ENCODE peak calls at places on chromosomes 6 and 20, in eight cellular contexts. U, P, S, V, C, W, K and B are unnamed samples.
A peak's percentile ranks its signal among the peaks of the same experiment; 100 is the strongest.

GRCh38 chr20:41181567-41181966 is 44.2 kb downstream of the PLCG1 start:
- DNase-seq in U (peak; percentile 7), P (no peak), S (no peak), V (no peak), C (no peak), W (no peak), K (no peak), B (no peak)

GRCh38 chr6:42159431-42160024 is 13.6 kb upstream of the GUCA1A start:
- DNase-seq in U (no peak), P (no peak), S (no peak), V (no peak), C (no peak), W (no peak), K (no peak), B (no peak)

GRCh38 chr6:169571123-169571962 is 130.5 kb downstream of the WDR27 start:
- DNase-seq in U (no peak), P (no peak), S (no peak), V (no peak), C (no peak), W (no peak), K (no peak), B (no peak)

GRCh38 chr20:50743087-50743486 is 11.7 kb downstream of the PARD6B start:
- DNase-seq in U (no peak), P (no peak), S (no peak), V (no peak), C (no peak), W (no peak), K (no peak), B (no peak)

GRCh38 chr6:21829126-21829525 is 235.6 kb downstream of the SOX4 start:
- DNase-seq in U (no peak), P (no peak), S (no peak), V (no peak), C (no peak), W (no peak), K (no peak), B (no peak)

GRCh38 chr6:168480481-168480880 is 39.5 kb downstream of the SMOC2 start:
- DNase-seq in U (no peak), P (no peak), S (no peak), V (no peak), C (no peak), W (no peak), K (no peak), B (no peak)

GRCh38 chr6:121961726-121962125 is 437.7 kb upstream of the HSF2 start:
- DNase-seq in U (no peak), P (no peak), S (no peak), V (no peak), C (no peak), W (no peak), K (no peak), B (no peak)

GRCh38 chr6:129844118-129844891 is 16.8 kb downstream of the TMEM244 start:
- DNase-seq in U (no peak), P (no peak), S (no peak), V (no peak), C (peak; percentile 5), W (no peak), K (no peak), B (no peak)

GRCh38 chr6:148177589-148178233 is 164.9 kb upstream of the SASH1 start:
- DNase-seq in U (no peak), P (peak; percentile 76), S (no peak), V (peak; percentile 59), C (peak; percentile 58), W (peak; percentile 30), K (peak; percentile 56), B (no peak)

GRCh38 chr20:14355791-14356190 is 18.4 kb upstream of the FLRT3 start:
- DNase-seq in U (no peak), P (no peak), S (no peak), V (no peak), C (no peak), W (no peak), K (no peak), B (no peak)

GRCh38 chr6:43334466-43335095 is 26.0 kb upstream of the CRIP3 start:
- DNase-seq in U (no peak), P (no peak), S (no peak), V (no peak), C (peak; percentile 10), W (peak; percentile 13), K (no peak), B (no peak)

GRCh38 chr6:145017516-145017915 is 717.8 kb downstream of the EPM2A start:
- DNase-seq in U (no peak), P (no peak), S (no peak), V (no peak), C (no peak), W (no peak), K (no peak), B (no peak)

GRCh38 chr20:35048739-35049138 is 43.9 kb downstream of the TRPC4AP start:
- DNase-seq in U (no peak), P (no peak), S (no peak), V (no peak), C (no peak), W (no peak), K (peak; percentile 43), B (no peak)

GRCh38 chr6:105851181-105851580 is 235.0 kb upstream of the PRDM1 start:
- DNase-seq in U (no peak), P (no peak), S (no peak), V (no peak), C (no peak), W (peak; percentile 49), K (no peak), B (no peak)

GRCh38 chr6:31952140-31952805 is 6.4 kb downstream of the CFB start:
- DNase-seq in U (peak; percentile 33), P (peak; percentile 83), S (peak; percentile 73), V (peak; percentile 47), C (peak; percentile 74), W (peak; percentile 30), K (peak; percentile 61), B (no peak)

GRCh38 chr6:135299256-135299655 is 118.1 kb downstream of the MYB start:
- DNase-seq in U (no peak), P (no peak), S (no peak), V (no peak), C (no peak), W (no peak), K (no peak), B (no peak)

GRCh38 chr6:34791164-34791841 is 580 bp upstream of the BLTP3A start:
- DNase-seq in U (peak; percentile 53), P (peak; percentile 78), S (peak; percentile 74), V (peak; percentile 78), C (peak; percentile 51), W (no peak), K (no peak), B (peak; percentile 28)

GRCh38 chr20:60101201-60101893 is 143.1 kb downstream of the CDH26 start:
- DNase-seq in U (no peak), P (peak; percentile 78), S (no peak), V (no peak), C (no peak), W (no peak), K (no peak), B (no peak)

GRCh38 chr6:42217165-42217522 is 517 bp downstream of the MRPS10 start:
- DNase-seq in U (no peak), P (no peak), S (no peak), V (no peak), C (no peak), W (no peak), K (no peak), B (no peak)

GRCh38 chr6:106128981-106129761 is 43.0 kb downstream of the PRDM1 start:
- DNase-seq in U (no peak), P (no peak), S (peak; percentile 33), V (no peak), C (no peak), W (peak; percentile 16), K (no peak), B (no peak)

GRCh38 chr6:107021786-107022185 is 6.2 kb upstream of the MTRES1 start:
- DNase-seq in U (no peak), P (no peak), S (no peak), V (no peak), C (no peak), W (no peak), K (no peak), B (no peak)

GRCh38 chr20:36128463-36129176 is 25.9 kb upstream of the EPB41L1 start:
- DNase-seq in U (no peak), P (no peak), S (no peak), V (no peak), C (no peak), W (peak; percentile 36), K (no peak), B (no peak)

GRCh38 chr6:78947529-78947928 is 80.2 kb downstream of the IRAK1BP1 start:
- DNase-seq in U (no peak), P (no peak), S (no peak), V (no peak), C (no peak), W (peak; percentile 15), K (no peak), B (no peak)

GRCh38 chr20:2237059-2237458 is 58.7 kb upstream of the TGM3 start:
- DNase-seq in U (no peak), P (no peak), S (peak; percentile 85), V (no peak), C (no peak), W (peak; percentile 67), K (no peak), B (no peak)

GRCh38 chr6:31907158-31907813 is 5.4 kb upstream of the ZBTB12 start:
- DNase-seq in U (no peak), P (no peak), S (no peak), V (no peak), C (no peak), W (peak; percentile 72), K (no peak), B (no peak)

GRCh38 chr20:10412591-10413408 is 21.2 kb downstream of the MKKS start:
- DNase-seq in U (no peak), P (no peak), S (no peak), V (no peak), C (no peak), W (no peak), K (no peak), B (no peak)
- TF ChIP-seq CTCF in U (no peak), P (no peak), S (no peak), V (peak; percentile 2), C (no peak), W (peak; percentile 37), K (no peak), B (no peak)

GRCh38 chr20:62025832-62026563 is 39.7 kb downstream of the TAF4 start:
- DNase-seq in U (peak; percentile 24), P (no peak), S (no peak), V (peak; percentile 70), C (no peak), W (peak; percentile 20), K (no peak), B (peak; percentile 42)
- TF ChIP-seq CTCF in U (peak; percentile 48), P (peak; percentile 52), S (no peak), V (peak; percentile 51), C (peak; percentile 36), W (peak; percentile 78), K (peak; percentile 46), B (peak; percentile 57)

DNA sequence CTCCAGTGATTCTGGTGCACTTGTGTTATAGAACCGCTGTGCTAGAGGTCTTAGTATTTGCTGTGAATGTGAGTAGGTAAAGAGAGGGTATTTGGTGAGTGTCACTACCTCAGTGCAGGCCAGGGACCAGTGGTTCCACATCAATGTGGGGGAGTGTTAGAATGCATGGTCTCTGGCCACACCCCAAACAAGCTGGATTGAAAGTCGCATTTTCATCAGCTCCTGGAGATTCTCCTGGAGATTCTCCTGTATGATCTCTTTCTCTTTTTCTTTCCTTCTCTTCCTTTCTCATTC is 26.8 kb upstream of the BCAS1 start:
- DNase-seq in U (no peak), P (no peak), S (no peak), V (no peak), C (no peak), W (no peak), K (no peak), B (no peak)
- TF ChIP-seq CTCF in U (no peak), P (no peak), S (no peak), V (no peak), C (no peak), W (no peak), K (no peak), B (no peak)

GRCh38 chr6:23547851-23548250 is 578.2 kb upstream of the NRSN1 start:
- DNase-seq in U (no peak), P (no peak), S (no peak), V (no peak), C (no peak), W (no peak), K (no peak), B (no peak)
- TF ChIP-seq CTCF in U (no peak), P (no peak), S (no peak), V (no peak), C (peak; percentile 31), W (no peak), K (peak; percentile 48), B (no peak)